ENCODE peak calls at places on chromosomes 7 and 10, in five cellular contexts. N is suprapubic skin, A is stomach, K is breast epithelium, R is upper lobe of left lung. W is an unnamed sample.
A peak's percentile ranks its signal among the peaks of the same experiment; 100 is the strongest.

GRCh38 chr10:24949616-24950015 is 2.8 kb downstream of the PRTFDC1 start:
- DNase-seq in N (no peak), A (no peak), K (no peak), R (no peak), W (peak; percentile 17)

GRCh38 chr10:85400981-85401695 is 965.5 kb downstream of the GRID1 start:
- DNase-seq in N (no peak), A (no peak), K (no peak), R (no peak), W (no peak)

GRCh38 chr7:33921216-33921938 is 16.0 kb downstream of the BMPER start:
- DNase-seq in N (no peak), A (peak; percentile 35), K (no peak), R (no peak), W (no peak)

GRCh38 chr10:14904316-14904732 is 25.7 kb downstream of the SUV39H2 start:
- DNase-seq in N (no peak), A (no peak), K (no peak), R (no peak), W (no peak)

GRCh38 chr10:6269953-6270867 is 67.5 kb downstream of the PFKFB3 start:
- DNase-seq in N (no peak), A (peak; percentile 38), K (no peak), R (peak; percentile 85), W (no peak)

GRCh38 chr7:93623816-93624215 is 49.3 kb upstream of the CALCR start:
- DNase-seq in N (no peak), A (no peak), K (no peak), R (no peak), W (no peak)

GRCh38 chr7:54996391-54996790 is 22.4 kb upstream of the EGFR start:
- DNase-seq in N (no peak), A (no peak), K (no peak), R (no peak), W (no peak)

GRCh38 chr7:135512135-135512887 is 2.4 kb upstream of the CNOT4 start:
- DNase-seq in N (no peak), A (no peak), K (no peak), R (no peak), W (no peak)

GRCh38 chr10:106508920-106509319 is 655.6 kb downstream of the SORCS1 start:
- DNase-seq in N (no peak), A (no peak), K (no peak), R (no peak), W (no peak)

GRCh38 chr10:35934637-35934995 is 292.5 kb upstream of the FZD8 start:
- DNase-seq in N (no peak), A (no peak), K (no peak), R (no peak), W (no peak)

GRCh38 chr10:65570143-65571010 is 1355.5 kb upstream of the LRRTM3 start:
- DNase-seq in N (no peak), A (peak; percentile 29), K (no peak), R (peak; percentile 28), W (no peak)

GRCh38 chr7:8278183-8278582 is 16.2 kb upstream of the ICA1 start:
- DNase-seq in N (no peak), A (no peak), K (no peak), R (no peak), W (no peak)

GRCh38 chr10:1243486-1244182 is 187.4 kb downstream of the WDR37 start:
- DNase-seq in N (no peak), A (no peak), K (no peak), R (no peak), W (no peak)
- TF ChIP-seq CTCF in N (no peak), A (no peak), K (no peak), R (no peak), W (no peak)

DNA sequence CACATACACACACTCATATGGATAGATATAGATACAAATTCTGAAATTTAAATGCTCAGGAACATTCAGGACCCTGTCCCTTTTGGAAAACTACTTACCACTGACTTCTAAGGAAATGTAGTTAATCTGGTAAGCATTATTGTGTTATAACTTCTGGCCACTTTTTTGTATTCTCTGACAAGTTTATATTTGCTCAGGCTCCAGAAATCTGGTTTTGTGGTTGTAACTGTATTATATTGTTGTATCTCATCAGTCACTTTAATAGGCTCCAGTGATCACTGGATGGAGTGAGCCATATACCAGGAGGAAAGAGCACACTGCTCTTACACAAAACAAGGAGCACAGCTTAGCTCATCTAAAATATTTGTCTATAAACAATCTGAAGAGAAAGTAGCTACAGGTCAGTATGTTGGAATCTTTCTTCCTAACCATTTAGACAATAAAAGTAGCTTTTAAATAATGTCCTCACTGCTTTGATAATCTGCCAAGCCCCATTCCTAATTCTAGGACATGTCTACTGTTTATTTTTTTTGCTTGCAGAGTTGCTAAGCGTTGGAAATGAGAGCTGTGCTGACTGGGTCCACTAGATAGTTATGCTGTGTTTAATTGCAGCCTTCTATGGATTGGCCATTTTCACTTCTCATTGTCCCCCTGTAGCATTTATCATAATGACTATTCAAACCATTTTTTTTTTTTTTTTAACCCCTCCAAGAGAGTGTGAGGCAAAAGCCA is 43.8 kb downstream of the SMNDC1 start:
- DNase-seq in N (no peak), A (no peak), K (no peak), R (no peak), W (no peak)
- TF ChIP-seq POLR2AphosphoS5 in N (no peak), A (no peak), K (no peak), R (no peak), W (no peak)

GRCh38 chr7:32068411-32068905 is 1.7 kb downstream of the PDE1C start:
- DNase-seq in N (no peak), A (no peak), K (no peak), R (no peak), W (no peak)

GRCh38 chr7:32063614-32064013 is 6.6 kb downstream of the PDE1C start:
- DNase-seq in N (no peak), A (no peak), K (no peak), R (no peak), W (no peak)

GRCh38 chr7:32069251-32069650 is 956 bp downstream of the PDE1C start:
- DNase-seq in N (no peak), A (no peak), K (no peak), R (no peak), W (no peak)

GRCh38 chr7:32070051-32070405 is 179 bp downstream of the PDE1C start:
- DNase-seq in N (no peak), A (no peak), K (no peak), R (no peak), W (no peak)

GRCh38 chr7:32066441-32066840 is 3.8 kb downstream of the PDE1C start:
- DNase-seq in N (no peak), A (no peak), K (no peak), R (no peak), W (no peak)
- H3K27me3 ChIP-seq in N (peaks cover 37% of the 10 kb centered on the region), A (no peaks in the 10 kb centered on the region), K (no peaks in the 10 kb centered on the region), R (no peaks in the 10 kb centered on the region), W (peaks cover 9% of the 10 kb centered on the region)

GRCh38 chr7:22659741-22660140 is 67.3 kb upstream of the IL6 start:
- DNase-seq in N (no peak), A (no peak), K (no peak), R (no peak), W (no peak)

GRCh38 chr7:22660293-22660692 is 66.7 kb upstream of the IL6 start:
- DNase-seq in N (no peak), A (no peak), K (no peak), R (no peak), W (no peak)

GRCh38 chr7:22662490-22663145 is 64.4 kb upstream of the IL6 start:
- DNase-seq in N (no peak), A (no peak), K (no peak), R (no peak), W (peak; percentile 62)

GRCh38 chr7:22662031-22662430 is 65.0 kb upstream of the IL6 start:
- DNase-seq in N (no peak), A (no peak), K (no peak), R (no peak), W (peak; percentile 31)

DNA sequence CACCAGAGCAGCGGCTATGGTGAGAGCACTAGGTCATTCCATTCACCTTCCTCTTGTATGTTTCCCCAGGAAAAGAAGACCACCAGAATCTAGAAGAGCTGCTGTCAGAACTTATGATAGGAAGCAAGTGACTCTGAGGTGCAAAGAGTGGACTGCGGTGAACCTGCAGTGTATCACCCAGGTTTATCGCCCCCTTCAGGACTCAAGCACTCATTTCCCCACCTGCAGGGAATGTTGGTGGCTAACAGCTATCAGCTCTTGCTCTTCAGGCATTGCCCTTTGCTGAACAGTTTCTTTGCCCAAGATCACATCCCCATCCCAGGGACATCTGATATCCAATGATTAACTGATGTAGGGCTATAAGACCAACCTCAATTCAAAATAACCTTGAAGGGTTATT is 66.3 kb upstream of the IL6 start:
- DNase-seq in N (no peak), A (no peak), K (no peak), R (no peak), W (no peak)
- TF ChIP-seq CTCF in N (no peak), A (no peak), K (no peak), R (no peak), W (no peak)

GRCh38 chr7:816300-816750 is 16.0 kb upstream of the SUN1 start:
- DNase-seq in N (peak; percentile 98), A (peak; percentile 99), K (peak; percentile 98), R (peak; percentile 97), W (peak; percentile 99)
- TF ChIP-seq POLR2AphosphoS5 in N (peak; percentile 85), A (peak; percentile 96), K (peak; percentile 95), R (peak; percentile 84), W (peak; percentile 93)

GRCh38 chr7:155368894-155369600 is 71.4 kb downstream of the INSIG1 start:
- DNase-seq in N (no peak), A (no peak), K (peak; percentile 38), R (no peak), W (no peak)

GRCh38 chr7:155372782-155373358 is 75.2 kb downstream of the INSIG1 start:
- DNase-seq in N (no peak), A (no peak), K (no peak), R (no peak), W (no peak)

GRCh38 chr7:155371331-155371883 is 73.7 kb downstream of the INSIG1 start:
- DNase-seq in N (no peak), A (no peak), K (no peak), R (no peak), W (no peak)

GRCh38 chr7:155371884-155372781 is 74.5 kb downstream of the INSIG1 start:
- DNase-seq in N (no peak), A (no peak), K (no peak), R (no peak), W (no peak)

DNA sequence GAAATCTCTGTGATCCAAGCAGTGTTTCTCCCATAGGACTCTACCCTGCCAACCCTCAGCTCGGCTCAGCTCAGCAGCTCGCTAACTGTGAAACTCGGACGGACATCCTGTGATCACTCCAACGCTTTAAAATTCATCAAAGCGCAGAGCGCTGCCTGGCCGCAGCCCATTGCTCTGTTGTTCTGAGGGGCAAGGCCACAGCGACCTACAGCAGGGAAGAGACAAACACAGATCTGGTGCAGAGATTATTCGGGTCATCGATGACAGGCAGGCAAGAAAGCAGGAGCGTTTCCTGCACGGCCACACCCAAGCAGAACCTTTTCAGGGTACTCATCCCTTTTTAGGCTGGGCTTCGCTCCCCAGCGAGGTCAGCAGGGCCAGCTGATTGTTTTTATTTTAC is 72.1 kb downstream of the INSIG1 start:
- DNase-seq in N (no peak), A (no peak), K (peak; percentile 28), R (no peak), W (no peak)
- H3K27me3 ChIP-seq in N (peaks cover 70% of the 10 kb centered on the region), A (peaks cover 28% of the 10 kb centered on the region), K (peaks cover 17% of the 10 kb centered on the region), R (peaks cover 20% of the 10 kb centered on the region), W (peaks cover 42% of the 10 kb centered on the region)

DNA sequence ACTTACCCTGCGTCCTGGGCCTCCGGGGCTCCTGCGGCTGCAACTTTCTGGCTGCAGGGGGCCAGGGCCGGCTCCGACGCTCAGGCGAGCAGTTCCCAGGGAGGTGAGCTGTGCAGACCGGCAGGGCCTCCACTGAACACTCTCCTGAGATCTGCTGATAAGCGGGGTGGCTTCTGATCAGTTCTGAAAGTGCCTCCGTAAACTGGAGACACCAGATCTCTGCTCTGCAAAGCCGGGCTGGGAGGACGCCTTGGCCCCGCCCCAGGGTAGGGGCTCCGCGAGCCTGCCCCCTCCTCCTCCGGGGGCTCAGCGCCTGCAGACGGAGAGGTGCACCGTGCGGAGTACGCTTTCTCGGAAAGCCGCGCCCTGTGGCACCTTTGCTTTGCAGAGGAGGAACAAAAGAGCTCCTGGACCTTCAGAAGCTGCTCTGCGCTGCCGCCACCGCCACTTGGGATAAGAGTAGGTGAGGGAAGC is 141.3 kb upstream of the VKORC1L1 start:
- DNase-seq in N (no peak), A (peak; percentile 37), K (no peak), R (peak; percentile 50), W (no peak)
- TF ChIP-seq CTCF in N (no peak), A (no peak), K (no peak), R (no peak), W (peak; percentile 48)